ENCODE peak calls at places on chromosome 7, in four cellular contexts. One of them, this sample, is unnamed. For H3K4me1, the result is how much of the 10 kb centered on the place peaks cover.

GRCh38 chr7:116953372-116953726 is at the start of gene ST7:
- DNase-seq in left ventricle myocardium inferior: peak
- DNase-seq in CD8-positive, alpha-beta memory T cell: peak
- DNase-seq in transverse colon: peak
- DNase-seq in this sample: peak

GRCh38 chr7:22920664-22921063 is 93.3 kb downstream of the HYCC1 start:
- DNase-seq in left ventricle myocardium inferior: no peak
- DNase-seq in CD8-positive, alpha-beta memory T cell: no peak
- DNase-seq in transverse colon: no peak
- DNase-seq in this sample: peak

GRCh38 chr7:80740778-80741545 is 102.5 kb downstream of the CD36 start:
- DNase-seq in left ventricle myocardium inferior: no peak
- DNase-seq in CD8-positive, alpha-beta memory T cell: no peak
- DNase-seq in transverse colon: no peak
- DNase-seq in this sample: no peak

GRCh38 chr7:81725003-81725402 is 44.8 kb downstream of the HGF start:
- DNase-seq in CD8-positive, alpha-beta memory T cell: no peak
- DNase-seq in transverse colon: no peak
- DNase-seq in left ventricle myocardium inferior: no peak
- DNase-seq in this sample: no peak

GRCh38 chr7:44470080-44470479 is 20.4 kb downstream of the NUDCD3 start:
- DNase-seq in left ventricle myocardium inferior: no peak
- DNase-seq in transverse colon: no peak
- DNase-seq in CD8-positive, alpha-beta memory T cell: no peak
- DNase-seq in this sample: peak

GRCh38 chr7:39536926-39537325 is 29.3 kb upstream of the YAE1 start:
- DNase-seq in left ventricle myocardium inferior: no peak
- DNase-seq in CD8-positive, alpha-beta memory T cell: no peak
- DNase-seq in transverse colon: no peak
- DNase-seq in this sample: no peak

GRCh38 chr7:125255793-125256192 is 326.2 kb upstream of the POT1 start:
- DNase-seq in transverse colon: no peak
- DNase-seq in left ventricle myocardium inferior: no peak
- DNase-seq in CD8-positive, alpha-beta memory T cell: no peak
- DNase-seq in this sample: no peak

GRCh38 chr7:29622335-29623265 is 59.0 kb downstream of the PRR15 start:
- DNase-seq in left ventricle myocardium inferior: no peak
- DNase-seq in CD8-positive, alpha-beta memory T cell: no peak
- DNase-seq in transverse colon: no peak
- DNase-seq in this sample: no peak

GRCh38 chr7:106755641-106756040 is 94.7 kb upstream of the CCDC71L start:
- DNase-seq in CD8-positive, alpha-beta memory T cell: no peak
- DNase-seq in transverse colon: no peak
- DNase-seq in left ventricle myocardium inferior: no peak
- DNase-seq in this sample: no peak

GRCh38 chr7:117872565-117873055 is 631 bp downstream of the CTTNBP2 start:
- DNase-seq in CD8-positive, alpha-beta memory T cell: no peak
- DNase-seq in transverse colon: peak
- DNase-seq in left ventricle myocardium inferior: peak
- DNase-seq in this sample: no peak

GRCh38 chr7:158403013-158403821 is 184.4 kb downstream of the PTPRN2 start:
- DNase-seq in transverse colon: peak
- DNase-seq in CD8-positive, alpha-beta memory T cell: no peak
- DNase-seq in left ventricle myocardium inferior: no peak
- DNase-seq in this sample: no peak

GRCh38 chr7:29116361-29116760 is 30.0 kb downstream of the CPVL start:
- DNase-seq in CD8-positive, alpha-beta memory T cell: no peak
- DNase-seq in left ventricle myocardium inferior: no peak
- DNase-seq in transverse colon: no peak
- DNase-seq in this sample: no peak

GRCh38 chr7:140019172-140019571 is 43.6 kb downstream of the PARP12 start:
- DNase-seq in transverse colon: no peak
- DNase-seq in CD8-positive, alpha-beta memory T cell: no peak
- DNase-seq in left ventricle myocardium inferior: no peak
- DNase-seq in this sample: no peak

GRCh38 chr7:12244129-12244528 is 33.0 kb downstream of the TMEM106B start:
- DNase-seq in transverse colon: peak
- DNase-seq in CD8-positive, alpha-beta memory T cell: no peak
- DNase-seq in left ventricle myocardium inferior: no peak
- DNase-seq in this sample: peak

GRCh38 chr7:135721198-135721820 is 6.7 kb downstream of the SLC13A4 start:
- DNase-seq in left ventricle myocardium inferior: no peak
- DNase-seq in transverse colon: no peak
- DNase-seq in CD8-positive, alpha-beta memory T cell: no peak
- DNase-seq in this sample: no peak

GRCh38 chr7:7765422-7765821 is 47.0 kb upstream of the RPA3 start:
- DNase-seq in left ventricle myocardium inferior: no peak
- DNase-seq in transverse colon: no peak
- DNase-seq in CD8-positive, alpha-beta memory T cell: no peak
- DNase-seq in this sample: no peak

GRCh38 chr7:124765401-124766352 is at the start of gene GPR37:
- DNase-seq in CD8-positive, alpha-beta memory T cell: no peak
- DNase-seq in left ventricle myocardium inferior: no peak
- DNase-seq in transverse colon: peak
- DNase-seq in this sample: peak

GRCh38 chr7:128410092-128410665 is 397 bp upstream of the IMPDH1 start:
- DNase-seq in left ventricle myocardium inferior: peak
- DNase-seq in transverse colon: peak
- DNase-seq in CD8-positive, alpha-beta memory T cell: peak
- DNase-seq in this sample: peak

GRCh38 chr7:63899691-63900393 is 98.8 kb upstream of the ZNF722 start:
- DNase-seq in left ventricle myocardium inferior: peak
- DNase-seq in CD8-positive, alpha-beta memory T cell: peak
- DNase-seq in transverse colon: peak
- DNase-seq in this sample: no peak

GRCh38 chr7:94313926-94314325 is 80.8 kb upstream of the COL1A2 start:
- DNase-seq in CD8-positive, alpha-beta memory T cell: no peak
- DNase-seq in left ventricle myocardium inferior: no peak
- DNase-seq in transverse colon: no peak
- DNase-seq in this sample: no peak

GRCh38 chr7:55483061-55483460 is 89.2 kb downstream of the VOPP1 start:
- DNase-seq in transverse colon: no peak
- DNase-seq in CD8-positive, alpha-beta memory T cell: no peak
- DNase-seq in left ventricle myocardium inferior: no peak
- DNase-seq in this sample: no peak

GRCh38 chr7:150855476-150856302 is 3.4 kb downstream of the AOC1 start:
- DNase-seq in transverse colon: no peak
- DNase-seq in left ventricle myocardium inferior: no peak
- DNase-seq in CD8-positive, alpha-beta memory T cell: no peak
- DNase-seq in this sample: no peak

GRCh38 chr7:157414702-157415096 is 77.9 kb downstream of the DNAJB6 start:
- DNase-seq in CD8-positive, alpha-beta memory T cell: no peak
- DNase-seq in transverse colon: no peak
- DNase-seq in left ventricle myocardium inferior: no peak
- DNase-seq in this sample: no peak

GRCh38 chr7:37230221-37230620 is 218.4 kb downstream of the ELMO1 start:
- DNase-seq in left ventricle myocardium inferior: peak
- DNase-seq in transverse colon: no peak
- DNase-seq in CD8-positive, alpha-beta memory T cell: no peak
- DNase-seq in this sample: peak

GRCh38 chr7:22718200-22718711 is 8.7 kb upstream of the IL6 start:
- DNase-seq in transverse colon: no peak
- DNase-seq in CD8-positive, alpha-beta memory T cell: no peak
- DNase-seq in left ventricle myocardium inferior: no peak
- DNase-seq in this sample: no peak

GRCh38 chr7:111763221-111763791 is 201.0 kb upstream of the IMMP2L start:
- DNase-seq in left ventricle myocardium inferior: no peak
- DNase-seq in CD8-positive, alpha-beta memory T cell: no peak
- DNase-seq in transverse colon: no peak
- DNase-seq in this sample: peak

GRCh38 chr7:30382607-30383006 is 96.0 kb downstream of the NOD1 start:
- DNase-seq in CD8-positive, alpha-beta memory T cell: no peak
- DNase-seq in left ventricle myocardium inferior: no peak
- DNase-seq in transverse colon: no peak
- DNase-seq in this sample: no peak

GRCh38 chr7:151140826-151141225 is 26.7 kb downstream of the GBX1 start:
- DNase-seq in CD8-positive, alpha-beta memory T cell: no peak
- DNase-seq in left ventricle myocardium inferior: no peak
- DNase-seq in transverse colon: peak
- DNase-seq in this sample: no peak

DNA sequence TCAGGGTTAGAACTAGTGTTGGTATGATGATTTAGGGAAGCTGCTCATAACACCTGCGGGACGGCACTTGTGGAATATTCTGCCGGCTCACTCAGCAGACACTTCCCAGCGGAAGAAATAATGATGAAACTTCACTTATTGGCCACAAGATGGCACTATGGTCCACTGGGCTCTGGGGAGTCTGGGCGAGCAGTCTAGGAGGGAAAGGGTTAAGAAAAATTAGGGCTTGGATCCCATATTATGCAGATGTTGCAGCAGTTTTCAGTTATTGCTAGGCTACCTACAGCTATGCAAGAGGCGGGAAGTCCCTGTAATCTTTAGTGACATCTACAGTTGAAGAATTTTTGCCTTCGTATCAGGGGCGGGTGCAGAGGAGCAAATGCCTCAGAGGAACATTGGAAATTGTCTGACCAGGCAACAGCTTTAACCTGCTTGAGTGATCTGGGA is 238.7 kb upstream of the PRSS58 start:
- DNase-seq in transverse colon: peak
- DNase-seq in left ventricle myocardium inferior: no peak
- DNase-seq in CD8-positive, alpha-beta memory T cell: no peak
- DNase-seq in this sample: no peak
- H3K4me3 ChIP-seq in transverse colon: no peak
- H3K4me3 ChIP-seq in left ventricle myocardium inferior: no peak
- H3K4me3 ChIP-seq in CD8-positive, alpha-beta memory T cell: no peak
- H3K4me3 ChIP-seq in this sample: no peak

GRCh38 chr7:95560674-95561073 is 35.6 kb downstream of the PDK4 start:
- DNase-seq in CD8-positive, alpha-beta memory T cell: no peak
- DNase-seq in left ventricle myocardium inferior: no peak
- DNase-seq in transverse colon: no peak
- DNase-seq in this sample: no peak
- H3K4me1 ChIP-seq in CD8-positive, alpha-beta memory T cell: under half
- H3K4me1 ChIP-seq in left ventricle myocardium inferior: under half
- H3K4me1 ChIP-seq in transverse colon: under half
- H3K4me1 ChIP-seq in this sample: under half

GRCh38 chr7:98400538-98401427 is at the start of gene BAIAP2L1:
- DNase-seq in transverse colon: peak
- DNase-seq in left ventricle myocardium inferior: peak
- DNase-seq in CD8-positive, alpha-beta memory T cell: peak
- DNase-seq in this sample: peak
- H3K27ac ChIP-seq in transverse colon: peak
- H3K27ac ChIP-seq in left ventricle myocardium inferior: peak
- H3K27ac ChIP-seq in CD8-positive, alpha-beta memory T cell: peak
- H3K27ac ChIP-seq in this sample: peak

DNA sequence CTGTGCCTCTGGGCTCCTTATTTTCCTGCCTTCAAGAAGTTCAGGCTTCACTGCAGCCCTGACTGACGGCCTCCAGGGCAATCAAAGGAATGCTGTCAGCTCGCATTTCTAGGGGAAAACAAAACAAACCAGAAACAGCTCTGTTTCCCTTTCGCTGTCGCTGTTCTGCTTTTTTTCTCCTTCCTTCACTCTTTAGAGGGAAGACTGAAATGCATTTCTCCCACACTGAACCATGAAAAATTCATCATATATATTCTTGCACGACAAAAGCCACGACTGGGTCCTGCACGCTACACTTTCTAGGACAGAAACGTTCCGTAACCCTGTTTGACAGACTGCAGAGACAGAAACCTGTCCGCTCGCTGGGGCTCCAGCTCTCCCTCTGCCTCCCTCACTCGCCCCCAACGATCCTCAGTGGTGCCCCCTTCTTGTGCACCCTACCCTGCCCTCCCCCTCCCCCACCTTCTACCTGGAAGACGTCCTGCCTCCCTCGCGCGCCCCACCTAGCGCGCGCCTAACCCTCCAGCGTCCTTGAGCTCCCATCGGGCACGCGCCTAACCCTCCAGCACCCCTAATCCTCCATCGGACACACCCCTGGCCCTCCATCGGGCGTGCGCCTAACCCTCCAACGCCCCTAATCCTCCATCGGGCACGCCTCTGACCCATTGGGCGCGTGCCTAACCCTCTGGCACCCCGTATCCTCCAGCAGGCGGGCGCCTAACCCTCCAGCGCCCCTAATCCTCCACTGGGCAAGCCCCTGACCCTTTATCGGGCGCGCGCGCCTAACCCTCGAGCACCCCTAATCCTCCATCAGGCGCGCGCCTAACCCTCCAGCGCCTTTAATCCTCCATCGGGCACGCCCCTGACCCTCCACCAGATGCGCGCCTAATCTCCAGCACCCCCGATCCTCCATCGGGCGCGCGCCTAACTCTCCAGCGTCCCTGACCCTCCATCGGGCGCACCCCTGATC is 37.1 kb downstream of the SVOPL start:
- DNase-seq in CD8-positive, alpha-beta memory T cell: no peak
- DNase-seq in left ventricle myocardium inferior: no peak
- DNase-seq in transverse colon: peak
- DNase-seq in this sample: no peak
- H3K4me3 ChIP-seq in CD8-positive, alpha-beta memory T cell: no peak
- H3K4me3 ChIP-seq in left ventricle myocardium inferior: peak
- H3K4me3 ChIP-seq in transverse colon: peak
- H3K4me3 ChIP-seq in this sample: no peak

GRCh38 chr7:142455392-142455791 is 197.5 kb upstream of the PRSS58 start:
- DNase-seq in CD8-positive, alpha-beta memory T cell: no peak
- DNase-seq in transverse colon: no peak
- DNase-seq in left ventricle myocardium inferior: no peak
- DNase-seq in this sample: no peak
- H3K4me1 ChIP-seq in CD8-positive, alpha-beta memory T cell: under half
- H3K4me1 ChIP-seq in transverse colon: under half
- H3K4me1 ChIP-seq in left ventricle myocardium inferior: under half
- H3K4me1 ChIP-seq in this sample: under half

GRCh38 chr7:131186816-131187215 is 140.9 kb upstream of the MKLN1 start:
- DNase-seq in CD8-positive, alpha-beta memory T cell: no peak
- DNase-seq in transverse colon: no peak
- DNase-seq in left ventricle myocardium inferior: no peak
- DNase-seq in this sample: no peak
- H3K27ac ChIP-seq in CD8-positive, alpha-beta memory T cell: no peak
- H3K27ac ChIP-seq in transverse colon: no peak
- H3K27ac ChIP-seq in left ventricle myocardium inferior: peak
- H3K27ac ChIP-seq in this sample: no peak

DNA sequence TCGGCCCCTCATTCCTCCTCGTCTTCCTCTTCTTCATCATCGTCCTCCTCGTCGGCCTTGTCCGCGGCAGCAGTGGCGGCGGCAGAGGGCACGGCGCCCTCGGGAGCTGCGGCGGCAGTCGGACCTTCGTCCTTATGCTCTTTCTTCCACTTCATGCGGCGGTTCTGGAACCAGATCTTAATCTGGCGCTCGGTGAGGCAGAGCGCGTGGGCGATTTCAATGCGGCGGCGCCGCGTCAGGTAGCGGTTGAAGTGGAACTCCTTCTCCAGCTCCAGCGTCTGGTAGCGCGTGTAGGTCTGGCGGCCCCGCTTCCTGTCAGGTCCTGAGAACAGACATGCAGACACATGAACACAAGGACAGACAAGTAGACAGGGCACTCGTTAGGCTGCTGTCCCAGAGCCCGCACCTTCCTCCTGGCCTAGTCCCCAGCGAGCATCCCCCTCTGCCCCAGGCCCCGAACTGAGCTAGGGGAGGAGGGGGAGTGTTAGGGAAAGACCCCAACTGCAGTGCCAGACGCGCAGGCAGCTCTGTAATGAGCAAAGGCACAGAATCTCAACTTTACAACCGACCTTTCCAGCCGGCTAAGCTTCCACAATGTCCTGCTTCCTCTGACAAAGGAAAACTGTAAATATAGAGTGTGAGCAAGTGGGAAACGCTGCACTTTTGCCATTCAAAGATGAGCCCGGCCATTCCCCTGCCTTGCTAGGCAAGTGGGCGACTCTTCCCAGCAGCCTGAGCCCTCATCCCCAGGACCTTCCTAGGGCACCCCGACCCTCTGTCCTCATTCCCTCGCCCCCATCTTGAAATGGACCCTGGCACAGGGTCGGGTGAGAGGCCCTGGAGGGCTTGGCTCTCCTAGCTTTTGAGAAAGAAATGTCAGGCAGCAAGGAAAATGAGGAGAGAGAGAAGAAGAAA is 1.3 kb downstream of the HOXA7 start:
- DNase-seq in CD8-positive, alpha-beta memory T cell: no peak
- DNase-seq in transverse colon: peak
- DNase-seq in left ventricle myocardium inferior: no peak
- DNase-seq in this sample: no peak
- H3K4me3 ChIP-seq in CD8-positive, alpha-beta memory T cell: no peak
- H3K4me3 ChIP-seq in transverse colon: peak
- H3K4me3 ChIP-seq in left ventricle myocardium inferior: peak
- H3K4me3 ChIP-seq in this sample: peak